ENCODE peak calls at places on chromosomes 12 and 14, in seven cellular contexts. P is head of caudate nucleus; G is HTR-8/SVneo; D is adipocyte; O is stimulated activated naive CD4-positive, alpha-beta T cell treated with Interleukin-2 at 50 U/mL for 16 hours; T is HepG2; W is frontal cortex. K is an unnamed sample.

GRCh38 chr14:32134448-32135070 is 57.5 kb downstream of the ARHGAP5 start:
- DNase-seq in G (peak; percentile 63), D (peak; percentile 24), O (no peak), T (no peak), W (no peak), P (no peak), K (no peak)

GRCh38 chr12:121064116-121064515 is 25.1 kb upstream of the OASL start:
- DNase-seq in P (no peak), G (no peak), D (no peak), O (no peak), W (no peak), T (no peak), K (no peak)

GRCh38 chr12:49041881-49042484 is 18.6 kb downstream of the KMT2D start:
- DNase-seq in O (no peak), P (no peak), D (no peak), W (no peak), T (no peak), G (no peak), K (no peak)

GRCh38 chr12:17371491-17372290 is 718.3 kb downstream of the RERGL start:
- DNase-seq in P (no peak), O (no peak), D (no peak), W (no peak), T (no peak), G (no peak), K (no peak)

GRCh38 chr14:105840266-105841021 is 314.1 kb downstream of the TMEM121 start:
- DNase-seq in T (no peak), O (no peak), W (no peak), G (no peak), D (no peak), P (no peak), K (no peak)

GRCh38 chr12:111444314-111444705 is 38.6 kb downstream of the SH2B3 start:
- DNase-seq in W (no peak), G (no peak), P (no peak), D (no peak), T (no peak), O (no peak), K (no peak)

GRCh38 chr12:131795064-131795463 is 33.1 kb upstream of the MMP17 start:
- DNase-seq in W (no peak), D (no peak), P (no peak), O (no peak), G (no peak), T (no peak), K (no peak)

GRCh38 chr14:68637106-68638021 is 155.5 kb downstream of the ZFP36L1 start:
- DNase-seq in D (no peak), T (no peak), P (peak; percentile 48), O (no peak), W (no peak), G (no peak), K (no peak)

GRCh38 chr14:54786816-54787215 is 115.8 kb downstream of the GCH1 start:
- DNase-seq in O (no peak), P (no peak), G (no peak), D (no peak), W (no peak), T (no peak), K (no peak)

GRCh38 chr14:72552236-72552635 is 341.7 kb downstream of the DPF3 start:
- DNase-seq in D (no peak), P (no peak), W (no peak), T (no peak), G (no peak), O (no peak), K (no peak)

GRCh38 chr14:101072945-101073597 is 169.5 kb upstream of the RTL1 start:
- DNase-seq in O (no peak), T (peak; percentile 77), P (peak; percentile 45), W (peak; percentile 55), D (peak; percentile 93), G (peak; percentile 97), K (peak; percentile 65)

GRCh38 chr14:96082420-96083300 is 43.5 kb downstream of the C14orf132 start:
- DNase-seq in G (no peak), D (no peak), T (no peak), O (no peak), W (no peak), P (no peak), K (no peak)

GRCh38 chr14:77503138-77503537 is 4.5 kb upstream of the ISM2 start:
- DNase-seq in G (no peak), P (no peak), O (no peak), T (no peak), D (no peak), W (no peak), K (no peak)

GRCh38 chr12:14310866-14311265 is 54.6 kb upstream of the ATF7IP start:
- DNase-seq in G (no peak), W (no peak), O (no peak), T (no peak), D (no peak), P (no peak), K (no peak)

GRCh38 chr14:102993523-102993922 is 63.8 kb downstream of the CDC42BPB start:
- DNase-seq in W (no peak), T (peak; percentile 4), O (no peak), G (peak; percentile 40), P (no peak), D (peak; percentile 24), K (peak; percentile 93)

GRCh38 chr14:59103396-59103795 is 85.1 kb upstream of the DAAM1 start:
- DNase-seq in G (no peak), O (no peak), D (peak; percentile 32), P (no peak), W (no peak), T (no peak), K (no peak)

GRCh38 chr12:56518570-56518969 is 3.0 kb upstream of the RBMS2 start:
- DNase-seq in W (no peak), T (peak; percentile 38), O (no peak), D (peak; percentile 63), G (no peak), P (no peak), K (no peak)

GRCh38 chr12:95802482-95803264 is 12.1 kb upstream of the NTN4 start:
- DNase-seq in O (no peak), G (peak; percentile 71), W (no peak), T (peak; percentile 85), P (no peak), D (peak; percentile 76), K (peak; percentile 83)

GRCh38 chr12:93243689-93244513 is 133.8 kb upstream of the NUDT4 start:
- DNase-seq in G (peak; percentile 43), P (no peak), D (peak; percentile 95), O (no peak), T (peak; percentile 89), W (no peak), K (peak; percentile 84)

GRCh38 chr14:36086629-36087380 is 89.7 kb downstream of the PTCSC3 start:
- DNase-seq in P (no peak), D (no peak), W (no peak), O (no peak), G (no peak), T (no peak), K (no peak)

GRCh38 chr12:101845312-101845711 is 14.6 kb upstream of the GNPTAB start:
- DNase-seq in G (no peak), T (no peak), P (no peak), D (no peak), O (no peak), W (no peak), K (no peak)

GRCh38 chr12:50257226-50258166 is 25.8 kb downstream of the LIMA1 start:
- DNase-seq in P (no peak), T (no peak), W (no peak), D (peak; percentile 72), O (no peak), G (no peak), K (peak; percentile 57)

GRCh38 chr14:56648508-56649301 is 69.1 kb downstream of the TMEM260 start:
- DNase-seq in T (no peak), O (no peak), W (no peak), P (no peak), D (no peak), G (no peak), K (no peak)